ENCODE peak calls at places on chromosomes 2 and 18, in six cellular contexts. Z, T, L, F, Y and H are unnamed samples. For H3K27me3, the result is how much of the 10 kb centered on the place peaks cover.

GRCh38 chr2:50613161-50613560 is 418.8 kb downstream of the NRXN1 start:
- DNase-seq in T (no peak), L (no peak), Y (no peak), Z (no peak), F (peak), H (no peak)

GRCh38 chr2:196169521-196169920 is 1.9 kb downstream of the STK17B start:
- DNase-seq in Y (no peak), L (no peak), F (no peak), T (no peak), Z (no peak), H (no peak)

GRCh38 chr2:85779641-85780315 is 26.0 kb downstream of the ATOH8 start:
- DNase-seq in Z (peak), F (no peak), L (no peak), T (no peak), Y (no peak), H (no peak)

GRCh38 chr18:9410515-9410914 is 64.8 kb upstream of the RALBP1 start:
- DNase-seq in L (no peak), F (no peak), Z (no peak), T (no peak), Y (no peak), H (no peak)

GRCh38 chr18:79935098-79935480 is 16.4 kb downstream of the SLC66A2 start:
- DNase-seq in T (peak), L (no peak), Z (no peak), Y (no peak), F (no peak), H (no peak)

GRCh38 chr2:239274391-239275001 is 126.3 kb downstream of the HDAC4 start:
- DNase-seq in Y (peak), Z (no peak), T (peak), L (no peak), F (peak), H (peak)

GRCh38 chr18:44156816-44157215 is 523.9 kb upstream of the SETBP1 start:
- DNase-seq in Y (no peak), L (no peak), F (no peak), T (no peak), Z (no peak), H (no peak)

GRCh38 chr2:117859924-117860647 is 45.6 kb downstream of the DDX18 start:
- DNase-seq in F (no peak), T (no peak), Y (no peak), L (no peak), Z (no peak), H (no peak)

GRCh38 chr2:241649414-241649813 is 11.9 kb downstream of the ATG4B start:
- DNase-seq in Y (no peak), L (peak), Z (no peak), T (no peak), F (no peak), H (no peak)

GRCh38 chr18:13725566-13726227 is 661 bp downstream of the FAM210A start:
- DNase-seq in T (peak), L (no peak), Z (no peak), F (peak), Y (peak), H (no peak)

GRCh38 chr18:23958036-23958435 is 56.5 kb upstream of the TTC39C start:
- DNase-seq in Z (peak), F (no peak), Y (no peak), T (peak), L (peak), H (no peak)

GRCh38 chr2:32864761-32865160 is 82.0 kb upstream of the LTBP1 start:
- DNase-seq in F (peak), T (no peak), Y (no peak), L (no peak), Z (no peak), H (no peak)

GRCh38 chr2:172574965-172575364 is 19.1 kb downstream of the PDK1 start:
- DNase-seq in Y (no peak), L (no peak), F (no peak), T (no peak), Z (no peak), H (no peak)

GRCh38 chr2:102664439-102665042 is 45.2 kb downstream of the SLC9A2 start:
- DNase-seq in T (no peak), F (peak), Z (no peak), L (no peak), Y (no peak), H (no peak)

GRCh38 chr2:165803123-165803760 is 9.2 kb upstream of the GALNT3 start:
- DNase-seq in F (peak), Z (no peak), Y (no peak), T (no peak), L (no peak), H (no peak)

GRCh38 chr2:95525294-95526035 is 40.9 kb upstream of the TRIM43B start:
- DNase-seq in F (no peak), L (peak), Z (peak), T (no peak), Y (no peak), H (no peak)

GRCh38 chr18:24227976-24228660 is 89.3 kb downstream of the CABYR start:
- DNase-seq in L (no peak), Z (no peak), F (peak), T (no peak), Y (no peak), H (no peak)

GRCh38 chr2:143068094-143068890 is 60.9 kb upstream of the ARHGAP15 start:
- DNase-seq in T (no peak), F (no peak), Y (no peak), Z (no peak), L (no peak), H (no peak)

GRCh38 chr2:70983506-70984227 is 5.2 kb downstream of the ANKRD53 start:
- DNase-seq in F (no peak), Z (peak), Y (no peak), T (peak), L (no peak), H (no peak)

GRCh38 chr2:222982010-222982908 is 69.7 kb upstream of the KCNE4 start:
- DNase-seq in Y (no peak), T (peak), F (peak), L (peak), Z (peak), H (no peak)

GRCh38 chr2:29281086-29281485 is 165.9 kb downstream of the CLIP4 start:
- DNase-seq in F (no peak), L (no peak), Y (no peak), T (no peak), Z (no peak), H (no peak)

GRCh38 chr18:45063246-45064038 is 382.8 kb downstream of the SETBP1 start:
- DNase-seq in T (no peak), Y (no peak), F (no peak), L (no peak), Z (no peak), H (no peak)

GRCh38 chr18:9017900-9018217 is 84.6 kb upstream of the NDUFV2 start:
- DNase-seq in Y (no peak), T (no peak), F (peak), Z (no peak), L (no peak), H (no peak)

GRCh38 chr2:33782395-33783239 is 183.5 kb upstream of the FAM98A start:
- DNase-seq in F (no peak), L (no peak), Y (no peak), Z (no peak), T (no peak), H (no peak)

GRCh38 chr18:22065311-22065710 is 104.1 kb upstream of the GATA6 start:
- DNase-seq in Y (no peak), T (no peak), L (no peak), F (no peak), Z (no peak), H (no peak)

DNA sequence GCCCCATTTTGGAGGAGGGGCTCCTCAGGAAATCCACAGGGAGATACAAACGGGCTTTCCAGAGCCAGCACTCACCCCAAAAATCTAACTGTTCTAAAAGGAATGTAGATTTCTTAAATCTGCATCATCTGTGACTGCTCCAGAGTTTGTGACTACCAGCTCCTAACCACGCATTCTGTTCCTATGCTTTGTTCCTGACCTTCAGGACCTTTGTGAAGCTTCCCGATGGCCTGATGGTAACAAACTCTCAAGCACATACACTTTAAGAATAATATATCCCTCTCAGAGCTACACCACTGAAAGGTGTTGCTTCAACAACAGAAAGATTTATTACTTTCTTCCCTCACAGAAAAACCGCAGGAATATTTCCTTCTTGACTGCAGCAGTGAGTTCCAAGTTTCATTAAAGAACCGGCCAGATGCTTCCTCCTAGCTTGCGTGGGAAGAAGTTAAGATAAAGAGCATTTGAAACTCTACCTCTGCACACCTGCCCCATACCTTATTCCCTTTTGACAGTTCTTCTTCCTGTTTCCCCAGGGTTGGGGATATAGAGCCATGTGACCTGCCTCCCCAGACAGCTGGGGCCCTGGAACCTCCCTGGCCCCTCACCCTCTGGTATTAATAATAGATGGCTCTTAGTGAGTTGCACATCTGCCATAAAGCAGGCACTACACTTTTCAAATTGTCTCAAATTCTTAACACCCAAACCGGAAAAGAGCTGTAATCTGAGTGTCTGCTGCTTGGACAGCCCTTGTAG is 40.2 kb upstream of the EML4 start:
- DNase-seq in L (no peak), T (no peak), Y (no peak), Z (no peak), F (peak), H (no peak)
- H3K4me3 ChIP-seq in L (no peak), T (no peak), Y (peak), Z (no peak), F (no peak), H (no peak)

DNA sequence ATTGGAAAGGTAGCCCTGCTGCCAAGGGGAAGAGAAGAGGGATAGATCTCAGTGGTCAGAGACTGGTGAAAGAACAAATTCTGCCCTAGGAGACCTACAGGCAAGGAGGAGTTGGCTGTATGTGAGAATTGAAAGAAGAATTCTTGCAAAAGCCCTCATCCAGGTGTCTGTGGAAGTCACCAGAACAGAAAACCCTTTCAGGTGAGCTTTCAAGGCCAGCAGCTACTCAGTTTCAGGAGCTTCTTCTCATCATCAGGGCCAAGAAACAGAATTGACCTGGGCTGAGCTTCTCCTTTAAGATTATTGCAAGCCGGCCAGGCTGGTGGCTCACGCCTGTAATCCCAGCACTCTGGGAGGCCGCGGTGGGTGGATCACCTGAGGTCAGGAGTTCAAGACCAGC is 110.2 kb downstream of the CDK15 start:
- DNase-seq in F (no peak), T (no peak), Y (no peak), L (no peak), Z (no peak), H (no peak)
- H3K27me3 ChIP-seq in F (under half), T (under half), Y (under half), L (under half), Z (under half), H (under half)

GRCh38 chr2:8576525-8577157 is 105.2 kb upstream of the ID2 start:
- DNase-seq in T (no peak), Y (peak), L (no peak), Z (no peak), F (no peak), H (peak)

GRCh38 chr2:8574196-8575010 is 107.5 kb upstream of the ID2 start:
- DNase-seq in L (no peak), T (no peak), Y (no peak), F (peak), Z (peak), H (no peak)

GRCh38 chr2:8573942-8574195 is 108.0 kb upstream of the ID2 start:
- DNase-seq in Y (no peak), T (no peak), Z (no peak), L (no peak), F (no peak), H (no peak)

GRCh38 chr2:8575810-8576423 is 105.9 kb upstream of the ID2 start:
- DNase-seq in F (no peak), L (no peak), Y (no peak), Z (no peak), T (no peak), H (no peak)

DNA sequence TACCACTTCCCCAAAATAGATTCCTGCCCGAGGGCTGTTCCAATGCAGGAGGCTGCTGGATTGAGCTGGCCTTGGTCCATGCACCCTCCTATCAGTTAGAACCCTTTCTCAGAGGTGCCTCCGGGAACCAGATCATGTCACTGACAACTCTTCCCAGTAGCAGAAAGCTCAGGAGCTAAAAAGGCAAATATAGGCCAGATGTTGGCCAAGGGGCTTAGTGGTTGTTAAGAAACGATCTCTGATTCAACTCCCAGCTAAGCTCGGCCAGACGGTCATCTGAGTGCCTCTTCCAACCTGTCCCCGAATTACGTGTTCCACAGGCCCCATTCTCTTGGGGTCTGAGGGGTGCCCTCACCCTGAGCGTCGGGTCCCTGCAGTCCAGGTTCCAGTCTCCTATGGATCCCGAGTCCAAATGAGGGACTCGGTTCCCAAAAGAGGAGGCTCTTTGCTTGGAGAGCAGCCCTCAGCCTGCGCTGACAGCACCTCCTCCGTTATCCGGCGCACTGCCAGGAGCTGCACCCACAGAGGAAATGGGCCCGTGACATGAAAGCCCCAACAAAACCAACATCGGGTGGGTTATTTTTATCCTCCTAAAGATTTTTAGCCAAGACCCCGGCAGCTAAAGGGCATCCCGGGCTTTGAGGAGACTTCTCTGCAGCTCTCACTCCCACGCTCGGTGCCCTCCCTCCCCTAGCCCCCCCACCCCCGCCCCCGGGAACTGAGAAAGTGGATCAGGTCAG is 106.7 kb upstream of the ID2 start:
- DNase-seq in L (no peak), F (peak), T (no peak), Z (no peak), Y (peak), H (peak)
- H3K4me3 ChIP-seq in L (no peak), F (no peak), T (no peak), Z (no peak), Y (peak), H (no peak)

GRCh38 chr2:134718095-134718955 is 475 bp downstream of the TMEM163 start:
- DNase-seq in L (peak), Y (no peak), T (no peak), F (no peak), Z (peak), H (no peak)

GRCh38 chr2:134716716-134717585 is 1.8 kb downstream of the TMEM163 start:
- DNase-seq in F (no peak), L (no peak), Y (no peak), Z (no peak), T (no peak), H (no peak)

GRCh38 chr2:134715932-134716643 is 2.7 kb downstream of the TMEM163 start:
- DNase-seq in T (no peak), Z (no peak), L (no peak), Y (no peak), F (no peak), H (no peak)

GRCh38 chr2:134718956-134719814 is at the start of gene TMEM163:
- DNase-seq in Y (no peak), F (no peak), T (no peak), L (no peak), Z (peak), H (no peak)

GRCh38 chr2:134717706-134718094 is 1.1 kb downstream of the TMEM163 start:
- DNase-seq in T (no peak), Z (no peak), L (no peak), Y (no peak), F (no peak), H (no peak)
- H3K27me3 ChIP-seq in T (under half), Z (under half), L (half or more), Y (under half), F (half or more), H (under half)

DNA sequence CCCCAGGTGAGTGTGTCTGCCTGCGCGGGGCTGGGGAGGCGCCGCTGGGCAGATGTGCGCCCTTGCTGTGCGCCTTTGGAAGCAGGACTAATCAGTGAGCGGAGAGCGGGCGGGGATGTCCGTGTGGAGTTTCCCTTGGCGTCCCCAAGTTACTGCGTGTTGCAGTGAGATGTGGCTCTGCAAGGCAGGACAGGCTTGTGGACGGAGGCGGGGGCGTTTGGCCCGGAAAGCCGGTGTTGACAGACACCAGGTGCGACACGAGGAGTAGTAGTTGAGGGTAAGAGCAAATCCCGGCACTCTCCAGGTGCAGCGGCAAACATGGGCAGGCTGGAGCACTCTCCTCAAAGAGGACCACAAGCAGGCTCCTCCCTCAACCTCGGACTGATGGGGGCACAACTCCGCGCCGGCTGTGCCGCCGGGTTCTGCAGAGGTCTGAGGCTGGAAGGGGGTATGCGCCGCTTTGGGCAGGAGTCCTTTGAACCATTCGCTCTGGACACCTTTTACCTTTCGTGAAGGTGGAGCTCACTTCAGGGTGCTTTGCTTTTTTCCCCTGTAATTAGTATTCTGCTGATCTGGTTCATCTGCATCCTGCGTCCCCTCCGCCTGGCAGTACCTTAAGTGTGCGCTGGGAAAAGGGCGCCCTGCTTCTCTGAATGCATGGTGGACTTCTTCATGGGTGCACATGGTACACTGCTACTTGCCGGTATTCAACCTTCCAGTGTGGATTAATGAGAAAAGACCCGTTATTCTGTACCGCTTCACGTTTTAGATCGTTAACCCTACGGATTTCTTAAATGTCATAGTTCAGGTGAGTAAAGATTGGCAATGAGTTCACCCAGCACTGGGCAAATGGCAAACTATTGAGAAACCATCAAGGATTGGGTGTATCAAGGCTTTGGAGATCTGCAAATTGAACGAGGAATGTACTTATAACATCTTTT is 603 bp downstream of the CDH7 start:
- DNase-seq in Y (no peak), F (no peak), Z (no peak), T (no peak), L (no peak), H (no peak)
- H3K4me3 ChIP-seq in Y (no peak), F (no peak), Z (no peak), T (peak), L (peak), H (no peak)

GRCh38 chr2:236180831-236181453 is 12.8 kb upstream of the GBX2 start:
- DNase-seq in F (peak), Y (no peak), L (no peak), T (no peak), Z (peak), H (no peak)
- H3K27me3 ChIP-seq in F (under half), Y (under half), L (half or more), T (under half), Z (under half), H (under half)

GRCh38 chr2:69948963-69949645 is 12.3 kb downstream of the ASPRV1 start:
- DNase-seq in L (no peak), Z (no peak), Y (no peak), F (no peak), T (no peak), H (no peak)
- H3K4me3 ChIP-seq in L (no peak), Z (no peak), Y (no peak), F (no peak), T (no peak), H (no peak)

GRCh38 chr2:25165992-25166618 is 2.3 kb downstream of the POMC start:
- DNase-seq in Z (peak), F (no peak), Y (peak), T (no peak), L (no peak), H (no peak)
- H3K27me3 ChIP-seq in Z (under half), F (half or more), Y (under half), T (under half), L (half or more), H (under half)

GRCh38 chr18:11366410-11366809 is 217.0 kb upstream of the PIEZO2 start:
- DNase-seq in F (peak), Z (no peak), Y (no peak), T (no peak), L (no peak), H (no peak)

GRCh38 chr18:11362856-11363255 is 213.5 kb upstream of the PIEZO2 start:
- DNase-seq in Z (no peak), Y (no peak), L (no peak), T (no peak), F (no peak), H (no peak)

DNA sequence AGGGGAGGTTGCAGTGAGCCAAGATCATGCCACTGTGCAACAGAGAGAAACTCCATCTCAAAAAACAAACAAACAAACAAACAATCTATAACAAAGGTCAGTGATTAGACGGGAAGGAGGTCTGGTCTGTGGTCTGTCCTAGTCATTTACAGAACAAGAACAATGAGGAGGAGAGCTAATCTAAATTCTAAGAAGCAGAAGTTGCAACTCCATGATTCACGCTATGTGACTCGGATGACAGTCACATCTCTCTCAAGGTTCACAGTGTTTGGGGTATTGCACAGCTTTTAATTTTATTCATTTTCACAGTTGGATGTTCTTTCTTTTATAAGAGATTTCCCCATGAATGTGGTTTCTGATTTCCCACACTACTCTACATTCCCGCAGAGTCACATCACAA is 218.7 kb upstream of the PIEZO2 start:
- DNase-seq in T (no peak), Y (no peak), Z (no peak), F (peak), L (no peak), H (no peak)
- H3K4me3 ChIP-seq in T (no peak), Y (no peak), Z (no peak), F (no peak), L (no peak), H (no peak)